ENCODE peak calls at places on chromosomes 13 and 19, in five cellular contexts. One of them, this sample, is unnamed.

GRCh38 chr13:114303700-114304327 is 10.5 kb upstream of the CHAMP1 start:
- DNase-seq in right lobe of liver: no peak
- DNase-seq in aorta: no peak
- DNase-seq in right cardiac atrium: no peak
- DNase-seq in transverse colon: no peak
- DNase-seq in this sample: no peak

GRCh38 chr19:39765091-39766076 is 13.3 kb upstream of the LEUTX start:
- DNase-seq in transverse colon: peak; percentile 28
- DNase-seq in right lobe of liver: peak; percentile 23
- DNase-seq in aorta: no peak
- DNase-seq in right cardiac atrium: peak; percentile 63
- DNase-seq in this sample: no peak

GRCh38 chr19:4636151-4636717 is 3.1 kb upstream of the TNFAIP8L1 start:
- DNase-seq in right lobe of liver: peak; percentile 71
- DNase-seq in aorta: peak; percentile 75
- DNase-seq in right cardiac atrium: peak; percentile 91
- DNase-seq in transverse colon: peak; percentile 70
- DNase-seq in this sample: no peak

GRCh38 chr19:6065685-6066365 is 44.5 kb downstream of the RFX2 start:
- DNase-seq in aorta: peak; percentile 73
- DNase-seq in right cardiac atrium: peak; percentile 77
- DNase-seq in transverse colon: peak; percentile 53
- DNase-seq in right lobe of liver: peak; percentile 61
- DNase-seq in this sample: no peak

GRCh38 chr13:40550130-40550529 is 116.3 kb downstream of the FOXO1 start:
- DNase-seq in transverse colon: no peak
- DNase-seq in aorta: no peak
- DNase-seq in right cardiac atrium: no peak
- DNase-seq in right lobe of liver: no peak
- DNase-seq in this sample: no peak

GRCh38 chr19:7840629-7841028 is 10.6 kb downstream of the EVI5L start:
- DNase-seq in aorta: peak; percentile 4
- DNase-seq in right cardiac atrium: no peak
- DNase-seq in transverse colon: no peak
- DNase-seq in right lobe of liver: no peak
- DNase-seq in this sample: no peak

GRCh38 chr19:1775951-1776605 is 22.8 kb downstream of the ONECUT3 start:
- DNase-seq in aorta: no peak
- DNase-seq in transverse colon: no peak
- DNase-seq in right cardiac atrium: no peak
- DNase-seq in right lobe of liver: no peak
- DNase-seq in this sample: no peak

GRCh38 chr13:60402022-60402421 is 5.0 kb downstream of the TDRD3 start:
- DNase-seq in right cardiac atrium: no peak
- DNase-seq in transverse colon: no peak
- DNase-seq in right lobe of liver: no peak
- DNase-seq in aorta: no peak
- DNase-seq in this sample: no peak

GRCh38 chr19:14515501-14516047 is 2.6 kb downstream of the DNAJB1 start:
- DNase-seq in right lobe of liver: peak; percentile 64
- DNase-seq in transverse colon: no peak
- DNase-seq in aorta: no peak
- DNase-seq in right cardiac atrium: no peak
- DNase-seq in this sample: no peak

GRCh38 chr13:73338389-73338788 is 279.6 kb downstream of the KLF5 start:
- DNase-seq in transverse colon: no peak
- DNase-seq in right lobe of liver: no peak
- DNase-seq in aorta: no peak
- DNase-seq in right cardiac atrium: no peak
- DNase-seq in this sample: no peak

GRCh38 chr19:51690359-51691121 is 2.6 kb upstream of the SPACA6 start:
- DNase-seq in aorta: peak; percentile 77
- DNase-seq in transverse colon: peak; percentile 59
- DNase-seq in right cardiac atrium: peak; percentile 89
- DNase-seq in right lobe of liver: peak; percentile 60
- DNase-seq in this sample: peak; percentile 41

GRCh38 chr19:55018633-55019032 is 19.4 kb downstream of the GP6 start:
- DNase-seq in right cardiac atrium: no peak
- DNase-seq in aorta: no peak
- DNase-seq in transverse colon: no peak
- DNase-seq in right lobe of liver: no peak
- DNase-seq in this sample: no peak

GRCh38 chr13:79637086-79637763 is 156.3 kb downstream of the NDFIP2 start:
- DNase-seq in aorta: peak; percentile 59
- DNase-seq in right lobe of liver: no peak
- DNase-seq in right cardiac atrium: peak; percentile 94
- DNase-seq in transverse colon: no peak
- DNase-seq in this sample: no peak

GRCh38 chr19:19628499-19629134 is 597 bp upstream of the LPAR2 start:
- DNase-seq in right cardiac atrium: no peak
- DNase-seq in aorta: no peak
- DNase-seq in transverse colon: peak; percentile 69
- DNase-seq in right lobe of liver: no peak
- DNase-seq in this sample: no peak

GRCh38 chr13:67258482-67258881 is 28.3 kb upstream of the PCDH9 start:
- DNase-seq in aorta: no peak
- DNase-seq in right lobe of liver: no peak
- DNase-seq in right cardiac atrium: no peak
- DNase-seq in transverse colon: no peak
- DNase-seq in this sample: no peak

GRCh38 chr13:20877902-20878301 is 24.6 kb downstream of the XPO4 start:
- DNase-seq in aorta: no peak
- DNase-seq in transverse colon: no peak
- DNase-seq in right lobe of liver: no peak
- DNase-seq in right cardiac atrium: no peak
- DNase-seq in this sample: no peak

GRCh38 chr13:20860844-20861243 is 41.7 kb downstream of the XPO4 start:
- DNase-seq in transverse colon: no peak
- DNase-seq in aorta: no peak
- DNase-seq in right lobe of liver: no peak
- DNase-seq in right cardiac atrium: no peak
- DNase-seq in this sample: no peak

GRCh38 chr13:52945348-52945747 is 83.3 kb upstream of the OLFM4 start:
- DNase-seq in transverse colon: no peak
- DNase-seq in aorta: no peak
- DNase-seq in right cardiac atrium: no peak
- DNase-seq in right lobe of liver: no peak
- DNase-seq in this sample: no peak

GRCh38 chr13:32824061-32824460 is 192.2 kb upstream of the KL start:
- DNase-seq in transverse colon: no peak
- DNase-seq in right cardiac atrium: no peak
- DNase-seq in right lobe of liver: no peak
- DNase-seq in aorta: no peak
- DNase-seq in this sample: no peak

GRCh38 chr19:3606690-3607289 is at the start of gene TBXA2R:
- DNase-seq in right cardiac atrium: peak; percentile 94
- DNase-seq in right lobe of liver: peak; percentile 78
- DNase-seq in transverse colon: peak; percentile 75
- DNase-seq in aorta: peak; percentile 90
- DNase-seq in this sample: no peak

GRCh38 chr13:78596701-78597550 is 6.4 kb downstream of the POU4F1 start:
- DNase-seq in right lobe of liver: no peak
- DNase-seq in right cardiac atrium: no peak
- DNase-seq in transverse colon: no peak
- DNase-seq in aorta: no peak
- DNase-seq in this sample: no peak

GRCh38 chr19:30160426-30160825 is 211.8 kb upstream of the ZNF536 start:
- DNase-seq in transverse colon: no peak
- DNase-seq in right lobe of liver: no peak
- DNase-seq in right cardiac atrium: no peak
- DNase-seq in aorta: no peak
- DNase-seq in this sample: no peak

GRCh38 chr19:50449236-50449899 is 16.7 kb downstream of the MYBPC2 start:
- DNase-seq in right lobe of liver: no peak
- DNase-seq in aorta: no peak
- DNase-seq in right cardiac atrium: no peak
- DNase-seq in transverse colon: no peak
- DNase-seq in this sample: no peak

GRCh38 chr19:41696402-41697197 is 8.5 kb upstream of the CEACAM7 start:
- DNase-seq in right cardiac atrium: no peak
- DNase-seq in right lobe of liver: no peak
- DNase-seq in transverse colon: peak; percentile 31
- DNase-seq in aorta: no peak
- DNase-seq in this sample: no peak

GRCh38 chr13:63490149-63490548 is 2074.5 kb upstream of the PCDH20 start:
- DNase-seq in right cardiac atrium: no peak
- DNase-seq in aorta: no peak
- DNase-seq in right lobe of liver: no peak
- DNase-seq in transverse colon: no peak
- DNase-seq in this sample: no peak

GRCh38 chr13:74891610-74892009 is 590.4 kb downstream of the TBC1D4 start:
- DNase-seq in aorta: no peak
- DNase-seq in transverse colon: no peak
- DNase-seq in right lobe of liver: no peak
- DNase-seq in right cardiac atrium: no peak
- DNase-seq in this sample: peak; percentile 13

GRCh38 chr13:42048625-42049453 is at the start of gene DGKH:
- DNase-seq in aorta: peak; percentile 88
- DNase-seq in right lobe of liver: peak; percentile 93
- DNase-seq in right cardiac atrium: peak; percentile 91
- DNase-seq in transverse colon: peak; percentile 90
- DNase-seq in this sample: no peak

GRCh38 chr19:3034845-3035541 is 5.9 kb upstream of the TLE2 start:
- DNase-seq in aorta: no peak
- DNase-seq in transverse colon: peak; percentile 64
- DNase-seq in right cardiac atrium: peak; percentile 78
- DNase-seq in right lobe of liver: no peak
- DNase-seq in this sample: no peak

GRCh38 chr13:78372581-78372980 is 230.8 kb downstream of the POU4F1 start:
- DNase-seq in right cardiac atrium: no peak
- DNase-seq in aorta: no peak
- DNase-seq in right lobe of liver: no peak
- DNase-seq in transverse colon: no peak
- DNase-seq in this sample: no peak

GRCh38 chr13:101572456-101572855 is 120.0 kb downstream of the ITGBL1 start:
- DNase-seq in right lobe of liver: no peak
- DNase-seq in right cardiac atrium: no peak
- DNase-seq in transverse colon: no peak
- DNase-seq in aorta: no peak
- DNase-seq in this sample: no peak

GRCh38 chr19:19510432-19510831 is 4.9 kb downstream of the TSSK6 start:
- DNase-seq in aorta: no peak
- DNase-seq in right lobe of liver: no peak
- DNase-seq in right cardiac atrium: peak; percentile 20
- DNase-seq in transverse colon: no peak
- DNase-seq in this sample: no peak

GRCh38 chr13:29187584-29187983 is 367.4 kb downstream of the MTUS2 start:
- DNase-seq in right lobe of liver: no peak
- DNase-seq in right cardiac atrium: no peak
- DNase-seq in aorta: no peak
- DNase-seq in transverse colon: no peak
- DNase-seq in this sample: no peak

GRCh38 chr13:29193083-29193482 is 372.9 kb downstream of the MTUS2 start:
- DNase-seq in right cardiac atrium: no peak
- DNase-seq in transverse colon: no peak
- DNase-seq in right lobe of liver: no peak
- DNase-seq in aorta: no peak
- DNase-seq in this sample: no peak

GRCh38 chr13:29195459-29195858 is 375.3 kb downstream of the MTUS2 start:
- DNase-seq in aorta: no peak
- DNase-seq in right lobe of liver: no peak
- DNase-seq in right cardiac atrium: no peak
- DNase-seq in transverse colon: no peak
- DNase-seq in this sample: no peak

GRCh38 chr13:29190298-29190697 is 370.2 kb downstream of the MTUS2 start:
- DNase-seq in aorta: no peak
- DNase-seq in right lobe of liver: no peak
- DNase-seq in transverse colon: no peak
- DNase-seq in right cardiac atrium: no peak
- DNase-seq in this sample: no peak
- H3K27ac ChIP-seq in aorta: no peak overlapping the region
- H3K27ac ChIP-seq in right lobe of liver: no peak overlapping the region
- H3K27ac ChIP-seq in transverse colon: no peak overlapping the region
- H3K27ac ChIP-seq in right cardiac atrium: no peak overlapping the region
- H3K27ac ChIP-seq in this sample: no peak overlapping the region

DNA sequence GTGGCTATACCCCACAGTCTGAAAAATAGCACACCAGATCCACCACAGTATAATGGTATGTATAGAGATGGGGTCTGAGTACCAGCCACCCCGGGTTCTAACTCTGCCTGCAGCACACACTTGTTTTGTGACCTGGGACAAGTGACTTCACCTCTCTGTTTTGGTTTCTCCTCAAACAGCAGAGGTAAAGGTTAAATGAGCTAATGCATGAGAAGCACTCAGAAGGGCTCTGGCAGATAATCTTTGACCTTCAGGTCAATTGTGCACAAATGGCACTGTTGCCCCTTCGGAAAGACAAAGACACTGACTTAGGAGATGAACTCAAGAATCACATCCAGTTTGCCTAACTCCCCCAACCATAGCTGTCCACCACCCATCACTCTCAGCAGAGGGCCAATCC is 7.7 kb downstream of the ZC3H4 start:
- DNase-seq in right lobe of liver: no peak
- DNase-seq in right cardiac atrium: no peak
- DNase-seq in aorta: no peak
- DNase-seq in transverse colon: no peak
- DNase-seq in this sample: no peak
- H3K4me3 ChIP-seq in right lobe of liver: no peak overlapping the region
- H3K4me3 ChIP-seq in right cardiac atrium: no peak overlapping the region
- H3K4me3 ChIP-seq in aorta: no peak overlapping the region
- H3K4me3 ChIP-seq in transverse colon: no peak overlapping the region
- H3K4me3 ChIP-seq in this sample: no peak overlapping the region

GRCh38 chr13:30216111-30216510 is 91.2 kb downstream of the KATNAL1 start:
- DNase-seq in aorta: no peak
- DNase-seq in transverse colon: no peak
- DNase-seq in right cardiac atrium: no peak
- DNase-seq in right lobe of liver: no peak
- DNase-seq in this sample: no peak
- H3K27ac ChIP-seq in aorta: no peak overlapping the region
- H3K27ac ChIP-seq in transverse colon: no peak overlapping the region
- H3K27ac ChIP-seq in right cardiac atrium: no peak overlapping the region
- H3K27ac ChIP-seq in right lobe of liver: no peak overlapping the region
- H3K27ac ChIP-seq in this sample: no peak overlapping the region

GRCh38 chr13:97113231-97114001 is 108.7 kb upstream of the MBNL2 start:
- DNase-seq in aorta: no peak
- DNase-seq in transverse colon: no peak
- DNase-seq in right cardiac atrium: no peak
- DNase-seq in right lobe of liver: no peak
- DNase-seq in this sample: no peak
- H3K4me3 ChIP-seq in aorta: no peak overlapping the region
- H3K4me3 ChIP-seq in transverse colon: no peak overlapping the region
- H3K4me3 ChIP-seq in right cardiac atrium: no peak overlapping the region
- H3K4me3 ChIP-seq in right lobe of liver: no peak overlapping the region
- H3K4me3 ChIP-seq in this sample: no peak overlapping the region

GRCh38 chr19:48961051-48961649 is 4.0 kb upstream of the FTL start:
- DNase-seq in right lobe of liver: no peak
- DNase-seq in aorta: no peak
- DNase-seq in right cardiac atrium: no peak
- DNase-seq in transverse colon: peak; percentile 32
- DNase-seq in this sample: no peak
- H3K27ac ChIP-seq in right lobe of liver: no peak overlapping the region
- H3K27ac ChIP-seq in aorta: no peak overlapping the region
- H3K27ac ChIP-seq in right cardiac atrium: no peak overlapping the region
- H3K27ac ChIP-seq in transverse colon: peak overlapping the region; percentile 96
- H3K27ac ChIP-seq in this sample: no peak overlapping the region